ENCODE peak calls at places on chromosomes 7 and 10, in seven cellular contexts. L is fibroblast of lung, I is HT-29, F is posterior vena cava, O is brain microvascular endothelial cell, B is AG04449, A is C1 segment of cervical spinal cord. X is an unnamed sample.

GRCh38 chr7:29935111-29935510 is 54.5 kb downstream of the SCRN1 start:
- DNase-seq in L (peak; percentile 46), I (no peak), F (no peak), O (no peak), B (no peak), A (no peak), X (peak; percentile 45)

GRCh38 chr10:79322616-79323566 is 24.4 kb upstream of the PPIF start:
- DNase-seq in L (peak; percentile 90), I (no peak), F (peak; percentile 90), O (peak; percentile 92), B (no peak), A (no peak), X (no peak)

GRCh38 chr10:70493660-70494234 is 15.2 kb downstream of the PALD1 start:
- DNase-seq in L (no peak), I (no peak), F (no peak), O (no peak), B (no peak), A (no peak), X (no peak)

GRCh38 chr7:83005410-83005809 is 157.3 kb downstream of the PCLO start:
- DNase-seq in L (peak; percentile 13), I (peak; percentile 44), F (no peak), O (no peak), B (no peak), A (no peak), X (no peak)

GRCh38 chr10:20811131-20811530 is 86.0 kb downstream of the NEBL start:
- DNase-seq in L (peak; percentile 19), I (no peak), F (no peak), O (peak; percentile 3), B (no peak), A (no peak), X (peak; percentile 1)

GRCh38 chr7:121395494-121395960 is 581 bp downstream of the FAM3C start:
- DNase-seq in L (peak; percentile 32), I (peak; percentile 57), F (no peak), O (peak; percentile 37), B (no peak), A (no peak), X (no peak)

GRCh38 chr7:102140952-102141370 is 145.7 kb upstream of the SH2B2 start:
- DNase-seq in L (no peak), I (no peak), F (no peak), O (no peak), B (no peak), A (peak; percentile 13), X (no peak)

GRCh38 chr7:134016223-134016941 is 110.8 kb upstream of the LRGUK start:
- DNase-seq in L (peak; percentile 20), I (peak; percentile 77), F (no peak), O (peak; percentile 21), B (peak; percentile 4), A (no peak), X (peak; percentile 16)

GRCh38 chr10:132162021-132162531 is 24.7 kb upstream of the DPYSL4 start:
- DNase-seq in L (no peak), I (no peak), F (no peak), O (no peak), B (no peak), A (no peak), X (no peak)

GRCh38 chr7:113968713-113969112 is 49.9 kb upstream of the PPP1R3A start:
- DNase-seq in L (no peak), I (no peak), F (no peak), O (no peak), B (no peak), A (no peak), X (no peak)

GRCh38 chr10:7040681-7041080 is 370.2 kb downstream of the SFMBT2 start:
- DNase-seq in L (no peak), I (no peak), F (no peak), O (no peak), B (no peak), A (no peak), X (no peak)

GRCh38 chr10:58384095-58384494 is 1.1 kb upstream of the TFAM start:
- DNase-seq in L (peak; percentile 5), I (peak; percentile 29), F (no peak), O (no peak), B (no peak), A (no peak), X (no peak)

GRCh38 chr10:91632671-91633550 is at the start of gene PPP1R3C:
- DNase-seq in L (peak; percentile 93), I (no peak), F (peak; percentile 96), O (peak; percentile 77), B (peak; percentile 80), A (peak; percentile 85), X (peak; percentile 88)

GRCh38 chr10:32377458-32378370 is 30.8 kb upstream of the EPC1 start:
- DNase-seq in L (peak; percentile 51), I (peak; percentile 32), F (no peak), O (peak; percentile 47), B (no peak), A (no peak), X (peak; percentile 83)

GRCh38 chr7:21383217-21383832 is 44.6 kb upstream of the SP4 start:
- DNase-seq in L (peak; percentile 1), I (no peak), F (no peak), O (no peak), B (no peak), A (no peak), X (no peak)

GRCh38 chr10:14560794-14561765 is 213.6 kb downstream of the FAM107B start:
- DNase-seq in L (no peak), I (no peak), F (no peak), O (no peak), B (no peak), A (no peak), X (no peak)